ENCODE peak calls at places on chromosomes 1 and 21, in five cellular contexts. One of them, this sample, is unnamed.

GRCh38 chr1:179080866-179081695 is 789 bp upstream of the TOR3A start:
- DNase-seq in stimulated activated CD4-positive, alpha-beta T cell treated with anti-CD3 and anti-CD28 coated beads, Interleukin-4, amount 100 ng/mL, for 4 hours: peak
- DNase-seq in heart right ventricle: no peak
- DNase-seq in IMR-90: no peak
- DNase-seq in lower lobe of right lung: no peak
- DNase-seq in this sample: no peak

GRCh38 chr1:101148987-101149386 is 87.8 kb upstream of the S1PR1 start:
- DNase-seq in stimulated activated CD4-positive, alpha-beta T cell treated with anti-CD3 and anti-CD28 coated beads, Interleukin-4, amount 100 ng/mL, for 4 hours: no peak
- DNase-seq in heart right ventricle: peak
- DNase-seq in IMR-90: peak
- DNase-seq in lower lobe of right lung: no peak
- DNase-seq in this sample: no peak

GRCh38 chr21:15212214-15212613 is 147.4 kb upstream of the NRIP1 start:
- DNase-seq in stimulated activated CD4-positive, alpha-beta T cell treated with anti-CD3 and anti-CD28 coated beads, Interleukin-4, amount 100 ng/mL, for 4 hours: no peak
- DNase-seq in heart right ventricle: no peak
- DNase-seq in IMR-90: no peak
- DNase-seq in lower lobe of right lung: no peak
- DNase-seq in this sample: no peak

GRCh38 chr1:223012176-223012788 is 130.8 kb downstream of the TLR5 start:
- DNase-seq in stimulated activated CD4-positive, alpha-beta T cell treated with anti-CD3 and anti-CD28 coated beads, Interleukin-4, amount 100 ng/mL, for 4 hours: no peak
- DNase-seq in heart right ventricle: no peak
- DNase-seq in IMR-90: no peak
- DNase-seq in lower lobe of right lung: no peak
- DNase-seq in this sample: no peak

GRCh38 chr1:209266590-209267172 is 316.8 kb upstream of the CAMK1G start:
- DNase-seq in stimulated activated CD4-positive, alpha-beta T cell treated with anti-CD3 and anti-CD28 coated beads, Interleukin-4, amount 100 ng/mL, for 4 hours: no peak
- DNase-seq in heart right ventricle: no peak
- DNase-seq in IMR-90: peak
- DNase-seq in lower lobe of right lung: no peak
- DNase-seq in this sample: no peak

GRCh38 chr1:24362982-24363614 is 43.9 kb downstream of the GRHL3 start:
- DNase-seq in stimulated activated CD4-positive, alpha-beta T cell treated with anti-CD3 and anti-CD28 coated beads, Interleukin-4, amount 100 ng/mL, for 4 hours: no peak
- DNase-seq in heart right ventricle: no peak
- DNase-seq in IMR-90: peak
- DNase-seq in lower lobe of right lung: no peak
- DNase-seq in this sample: peak

GRCh38 chr21:45875881-45876280 is 105.7 kb upstream of the COL6A1 start:
- DNase-seq in stimulated activated CD4-positive, alpha-beta T cell treated with anti-CD3 and anti-CD28 coated beads, Interleukin-4, amount 100 ng/mL, for 4 hours: no peak
- DNase-seq in heart right ventricle: no peak
- DNase-seq in IMR-90: no peak
- DNase-seq in lower lobe of right lung: no peak
- DNase-seq in this sample: no peak

GRCh38 chr1:35567947-35568558 is 5.1 kb upstream of the TFAP2E start:
- DNase-seq in stimulated activated CD4-positive, alpha-beta T cell treated with anti-CD3 and anti-CD28 coated beads, Interleukin-4, amount 100 ng/mL, for 4 hours: no peak
- DNase-seq in heart right ventricle: no peak
- DNase-seq in IMR-90: no peak
- DNase-seq in lower lobe of right lung: no peak
- DNase-seq in this sample: no peak

GRCh38 chr1:161200421-161200991 is 1.7 kb upstream of the ADAMTS4 start:
- DNase-seq in stimulated activated CD4-positive, alpha-beta T cell treated with anti-CD3 and anti-CD28 coated beads, Interleukin-4, amount 100 ng/mL, for 4 hours: no peak
- DNase-seq in heart right ventricle: no peak
- DNase-seq in IMR-90: no peak
- DNase-seq in lower lobe of right lung: no peak
- DNase-seq in this sample: no peak

GRCh38 chr1:207628776-207629175 is 16.2 kb upstream of the CR1L start:
- DNase-seq in stimulated activated CD4-positive, alpha-beta T cell treated with anti-CD3 and anti-CD28 coated beads, Interleukin-4, amount 100 ng/mL, for 4 hours: no peak
- DNase-seq in heart right ventricle: no peak
- DNase-seq in IMR-90: no peak
- DNase-seq in lower lobe of right lung: no peak
- DNase-seq in this sample: no peak

GRCh38 chr1:169529068-169529642 is 43.4 kb upstream of the SLC19A2 start:
- DNase-seq in stimulated activated CD4-positive, alpha-beta T cell treated with anti-CD3 and anti-CD28 coated beads, Interleukin-4, amount 100 ng/mL, for 4 hours: no peak
- DNase-seq in heart right ventricle: no peak
- DNase-seq in IMR-90: no peak
- DNase-seq in lower lobe of right lung: no peak
- DNase-seq in this sample: peak

GRCh38 chr1:234272656-234273312 is 100.5 kb upstream of the COA6 start:
- DNase-seq in stimulated activated CD4-positive, alpha-beta T cell treated with anti-CD3 and anti-CD28 coated beads, Interleukin-4, amount 100 ng/mL, for 4 hours: no peak
- DNase-seq in heart right ventricle: no peak
- DNase-seq in IMR-90: no peak
- DNase-seq in lower lobe of right lung: no peak
- DNase-seq in this sample: no peak

GRCh38 chr1:66374561-66375111 is 159.3 kb upstream of the SGIP1 start:
- DNase-seq in stimulated activated CD4-positive, alpha-beta T cell treated with anti-CD3 and anti-CD28 coated beads, Interleukin-4, amount 100 ng/mL, for 4 hours: no peak
- DNase-seq in heart right ventricle: no peak
- DNase-seq in IMR-90: peak
- DNase-seq in lower lobe of right lung: no peak
- DNase-seq in this sample: peak

GRCh38 chr1:119374208-119374877 is 5.8 kb downstream of the HAO2 start:
- DNase-seq in stimulated activated CD4-positive, alpha-beta T cell treated with anti-CD3 and anti-CD28 coated beads, Interleukin-4, amount 100 ng/mL, for 4 hours: no peak
- DNase-seq in heart right ventricle: no peak
- DNase-seq in IMR-90: no peak
- DNase-seq in lower lobe of right lung: no peak
- DNase-seq in this sample: peak

GRCh38 chr1:12604114-12604874 is 13.7 kb downstream of the DHRS3 start:
- DNase-seq in stimulated activated CD4-positive, alpha-beta T cell treated with anti-CD3 and anti-CD28 coated beads, Interleukin-4, amount 100 ng/mL, for 4 hours: peak
- DNase-seq in heart right ventricle: peak
- DNase-seq in IMR-90: peak
- DNase-seq in lower lobe of right lung: no peak
- DNase-seq in this sample: peak

GRCh38 chr1:244302889-244303609 is 148.7 kb downstream of the ADSS2 start:
- DNase-seq in stimulated activated CD4-positive, alpha-beta T cell treated with anti-CD3 and anti-CD28 coated beads, Interleukin-4, amount 100 ng/mL, for 4 hours: no peak
- DNase-seq in heart right ventricle: no peak
- DNase-seq in IMR-90: peak
- DNase-seq in lower lobe of right lung: peak
- DNase-seq in this sample: peak

GRCh38 chr1:183461350-183461749 is 10.9 kb upstream of the SMG7 start:
- DNase-seq in stimulated activated CD4-positive, alpha-beta T cell treated with anti-CD3 and anti-CD28 coated beads, Interleukin-4, amount 100 ng/mL, for 4 hours: no peak
- DNase-seq in heart right ventricle: peak
- DNase-seq in IMR-90: no peak
- DNase-seq in lower lobe of right lung: no peak
- DNase-seq in this sample: peak

GRCh38 chr21:41726970-41727783 is 39.7 kb downstream of the RIPK4 start:
- DNase-seq in stimulated activated CD4-positive, alpha-beta T cell treated with anti-CD3 and anti-CD28 coated beads, Interleukin-4, amount 100 ng/mL, for 4 hours: no peak
- DNase-seq in heart right ventricle: peak
- DNase-seq in IMR-90: peak
- DNase-seq in lower lobe of right lung: no peak
- DNase-seq in this sample: peak

GRCh38 chr1:39544327-39544726 is 32.3 kb downstream of the PABPC4 start:
- DNase-seq in stimulated activated CD4-positive, alpha-beta T cell treated with anti-CD3 and anti-CD28 coated beads, Interleukin-4, amount 100 ng/mL, for 4 hours: no peak
- DNase-seq in heart right ventricle: no peak
- DNase-seq in IMR-90: no peak
- DNase-seq in lower lobe of right lung: no peak
- DNase-seq in this sample: no peak

GRCh38 chr1:15958788-15959187 is 17.1 kb downstream of the ZBTB17 start:
- DNase-seq in stimulated activated CD4-positive, alpha-beta T cell treated with anti-CD3 and anti-CD28 coated beads, Interleukin-4, amount 100 ng/mL, for 4 hours: no peak
- DNase-seq in heart right ventricle: no peak
- DNase-seq in IMR-90: peak
- DNase-seq in lower lobe of right lung: no peak
- DNase-seq in this sample: peak

GRCh38 chr1:116881879-116882520 is 27.7 kb upstream of the PTGFRN start:
- DNase-seq in stimulated activated CD4-positive, alpha-beta T cell treated with anti-CD3 and anti-CD28 coated beads, Interleukin-4, amount 100 ng/mL, for 4 hours: peak
- DNase-seq in heart right ventricle: peak
- DNase-seq in IMR-90: peak
- DNase-seq in lower lobe of right lung: peak
- DNase-seq in this sample: peak

GRCh38 chr1:93775224-93775623 is 93.6 kb upstream of the BCAR3 start:
- DNase-seq in stimulated activated CD4-positive, alpha-beta T cell treated with anti-CD3 and anti-CD28 coated beads, Interleukin-4, amount 100 ng/mL, for 4 hours: no peak
- DNase-seq in heart right ventricle: no peak
- DNase-seq in IMR-90: no peak
- DNase-seq in lower lobe of right lung: peak
- DNase-seq in this sample: no peak

GRCh38 chr21:43015906-43016540 is 41.7 kb downstream of the PKNOX1 start:
- DNase-seq in stimulated activated CD4-positive, alpha-beta T cell treated with anti-CD3 and anti-CD28 coated beads, Interleukin-4, amount 100 ng/mL, for 4 hours: no peak
- DNase-seq in heart right ventricle: no peak
- DNase-seq in IMR-90: no peak
- DNase-seq in lower lobe of right lung: no peak
- DNase-seq in this sample: no peak